ENCODE peak calls at places on chromosomes 6 and 20, in four cellular contexts. One of them, this sample, is unnamed.

GRCh38 chr20:39640147-39640546 is 678.0 kb downstream of the DHX35 start:
- DNase-seq in fibroblast of lung: no peak
- DNase-seq in PC-9: no peak
- DNase-seq in K562: no peak
- DNase-seq in this sample: no peak

GRCh38 chr6:28884423-28885148 is 39.2 kb downstream of the TRIM27 start:
- DNase-seq in PC-9: no peak
- DNase-seq in K562: no peak
- DNase-seq in fibroblast of lung: no peak
- DNase-seq in this sample: no peak

GRCh38 chr6:149065658-149066556 is 251.6 kb upstream of the TAB2 start:
- DNase-seq in fibroblast of lung: no peak
- DNase-seq in PC-9: no peak
- DNase-seq in K562: no peak
- DNase-seq in this sample: peak; percentile 53

GRCh38 chr6:41824571-41825569 is 37.4 kb downstream of the TOMM6 start:
- DNase-seq in K562: no peak
- DNase-seq in fibroblast of lung: peak; percentile 61
- DNase-seq in PC-9: peak; percentile 88
- DNase-seq in this sample: no peak

GRCh38 chr6:138757131-138757530 is 16.4 kb upstream of the CCDC28A start:
- DNase-seq in fibroblast of lung: peak; percentile 12
- DNase-seq in K562: no peak
- DNase-seq in PC-9: no peak
- DNase-seq in this sample: no peak

GRCh38 chr6:45375449-45375848 is 2.3 kb downstream of the SUPT3H start:
- DNase-seq in fibroblast of lung: no peak
- DNase-seq in K562: no peak
- DNase-seq in PC-9: no peak
- DNase-seq in this sample: no peak

GRCh38 chr20:58700823-58701222 is 8.2 kb downstream of the NPEPL1 start:
- DNase-seq in K562: no peak
- DNase-seq in fibroblast of lung: no peak
- DNase-seq in PC-9: no peak
- DNase-seq in this sample: no peak

GRCh38 chr6:129490551-129491245 is 219.3 kb downstream of the ARHGAP18 start:
- DNase-seq in fibroblast of lung: peak; percentile 98
- DNase-seq in PC-9: peak; percentile 92
- DNase-seq in K562: peak; percentile 41
- DNase-seq in this sample: peak; percentile 69

GRCh38 chr6:15429146-15430110 is 183.6 kb downstream of the JARID2 start:
- DNase-seq in fibroblast of lung: peak; percentile 85
- DNase-seq in PC-9: no peak
- DNase-seq in K562: no peak
- DNase-seq in this sample: no peak

GRCh38 chr20:57613481-57613921 is 6.7 kb downstream of the ZBP1 start:
- DNase-seq in fibroblast of lung: no peak
- DNase-seq in PC-9: no peak
- DNase-seq in K562: no peak
- DNase-seq in this sample: no peak

GRCh38 chr20:8089668-8090067 is 42.4 kb upstream of the PLCB1 start:
- DNase-seq in PC-9: no peak
- DNase-seq in K562: no peak
- DNase-seq in fibroblast of lung: peak; percentile 43
- DNase-seq in this sample: no peak

GRCh38 chr20:17654649-17655285 is 27.3 kb downstream of the RRBP1 start:
- DNase-seq in fibroblast of lung: peak; percentile 38
- DNase-seq in PC-9: no peak
- DNase-seq in K562: peak; percentile 20
- DNase-seq in this sample: no peak

GRCh38 chr6:111552241-111552744 is 53.4 kb downstream of the TRAF3IP2 start:
- DNase-seq in fibroblast of lung: peak; percentile 98
- DNase-seq in K562: no peak
- DNase-seq in PC-9: peak; percentile 53
- DNase-seq in this sample: no peak

GRCh38 chr20:57547250-57547649 is 13.7 kb upstream of the PCK1 start:
- DNase-seq in fibroblast of lung: peak; percentile 25
- DNase-seq in K562: no peak
- DNase-seq in PC-9: peak; percentile 66
- DNase-seq in this sample: no peak

GRCh38 chr6:156190270-156190669 is 586.9 kb upstream of the ARID1B start:
- DNase-seq in K562: no peak
- DNase-seq in PC-9: no peak
- DNase-seq in fibroblast of lung: no peak
- DNase-seq in this sample: peak; percentile 28

GRCh38 chr6:15357832-15358231 is 112.0 kb downstream of the JARID2 start:
- DNase-seq in K562: no peak
- DNase-seq in PC-9: no peak
- DNase-seq in fibroblast of lung: no peak
- DNase-seq in this sample: no peak

GRCh38 chr20:1734269-1734858 is 76.8 kb upstream of the SIRPG start:
- DNase-seq in K562: no peak
- DNase-seq in PC-9: no peak
- DNase-seq in fibroblast of lung: peak; percentile 3
- DNase-seq in this sample: no peak

GRCh38 chr6:116485786-116486185 is 24.6 kb downstream of the CALHM6 start:
- DNase-seq in K562: no peak
- DNase-seq in PC-9: no peak
- DNase-seq in fibroblast of lung: no peak
- DNase-seq in this sample: no peak

GRCh38 chr6:166424431-166424830 is 41.7 kb upstream of the MPC1 start:
- DNase-seq in K562: no peak
- DNase-seq in PC-9: no peak
- DNase-seq in fibroblast of lung: no peak
- DNase-seq in this sample: no peak

GRCh38 chr20:53002786-53003185 is 30.6 kb downstream of the TSHZ2 start:
- DNase-seq in fibroblast of lung: peak; percentile 54
- DNase-seq in K562: no peak
- DNase-seq in PC-9: no peak
- DNase-seq in this sample: no peak

GRCh38 chr6:69138893-69139494 is 503.9 kb downstream of the ADGRB3 start:
- DNase-seq in fibroblast of lung: peak; percentile 36
- DNase-seq in PC-9: no peak
- DNase-seq in K562: no peak
- DNase-seq in this sample: no peak

GRCh38 chr6:21987501-21987957 is 309.3 kb downstream of the PRL start:
- DNase-seq in fibroblast of lung: peak; percentile 97
- DNase-seq in PC-9: peak; percentile 54
- DNase-seq in K562: peak; percentile 35
- DNase-seq in this sample: no peak

GRCh38 chr6:100217225-100217624 is 223.2 kb upstream of the MCHR2 start:
- DNase-seq in fibroblast of lung: peak; percentile 42
- DNase-seq in K562: no peak
- DNase-seq in PC-9: no peak
- DNase-seq in this sample: no peak

GRCh38 chr20:63216849-63217471 is 1.0 kb upstream of the YTHDF1 start:
- DNase-seq in PC-9: no peak
- DNase-seq in K562: no peak
- DNase-seq in fibroblast of lung: no peak
- DNase-seq in this sample: no peak

GRCh38 chr6:35955071-35955470 is 34.2 kb upstream of the SRPK1 start:
- DNase-seq in fibroblast of lung: peak; percentile 39
- DNase-seq in PC-9: no peak
- DNase-seq in K562: no peak
- DNase-seq in this sample: no peak

GRCh38 chr20:25214824-25215223 is 19.3 kb downstream of the ENTPD6 start:
- DNase-seq in fibroblast of lung: no peak
- DNase-seq in PC-9: no peak
- DNase-seq in K562: no peak
- DNase-seq in this sample: no peak

GRCh38 chr20:62707981-62708521 is 585 bp upstream of the NTSR1 start:
- DNase-seq in PC-9: no peak
- DNase-seq in fibroblast of lung: no peak
- DNase-seq in K562: peak; percentile 43
- DNase-seq in this sample: peak; percentile 53

GRCh38 chr6:42007286-42007685 is 43.0 kb upstream of the TAF8 start:
- DNase-seq in K562: no peak
- DNase-seq in fibroblast of lung: no peak
- DNase-seq in PC-9: no peak
- DNase-seq in this sample: no peak

GRCh38 chr6:90286884-90287488 is 9.7 kb downstream of the BACH2 start:
- DNase-seq in PC-9: peak; percentile 37
- DNase-seq in K562: peak; percentile 74
- DNase-seq in fibroblast of lung: peak; percentile 19
- DNase-seq in this sample: peak; percentile 86

GRCh38 chr20:64225828-64226598 is 29.5 kb upstream of the PCMTD2 start:
- DNase-seq in K562: no peak
- DNase-seq in PC-9: no peak
- DNase-seq in fibroblast of lung: no peak
- DNase-seq in this sample: no peak
- H4K20me1 ChIP-seq in K562: peaks cover 3% of the 10 kb centered on the region
- H4K20me1 ChIP-seq in PC-9: no peaks in the 10 kb centered on the region
- H4K20me1 ChIP-seq in fibroblast of lung: no peaks in the 10 kb centered on the region
- H4K20me1 ChIP-seq in this sample: no peaks in the 10 kb centered on the region

GRCh38 chr6:47242483-47243386 is 67.0 kb downstream of the TNFRSF21 start:
- DNase-seq in K562: peak; percentile 85
- DNase-seq in PC-9: peak; percentile 85
- DNase-seq in fibroblast of lung: peak; percentile 95
- DNase-seq in this sample: peak; percentile 85

GRCh38 chr6:47245745-47246371 is 63.8 kb downstream of the TNFRSF21 start:
- DNase-seq in fibroblast of lung: no peak
- DNase-seq in K562: no peak
- DNase-seq in PC-9: no peak
- DNase-seq in this sample: no peak

GRCh38 chr6:47238456-47238995 is 71.2 kb downstream of the TNFRSF21 start:
- DNase-seq in fibroblast of lung: peak; percentile 81
- DNase-seq in K562: no peak
- DNase-seq in PC-9: no peak
- DNase-seq in this sample: no peak

GRCh38 chr6:47240277-47240890 is 69.3 kb downstream of the TNFRSF21 start:
- DNase-seq in fibroblast of lung: no peak
- DNase-seq in PC-9: no peak
- DNase-seq in K562: no peak
- DNase-seq in this sample: no peak

DNA sequence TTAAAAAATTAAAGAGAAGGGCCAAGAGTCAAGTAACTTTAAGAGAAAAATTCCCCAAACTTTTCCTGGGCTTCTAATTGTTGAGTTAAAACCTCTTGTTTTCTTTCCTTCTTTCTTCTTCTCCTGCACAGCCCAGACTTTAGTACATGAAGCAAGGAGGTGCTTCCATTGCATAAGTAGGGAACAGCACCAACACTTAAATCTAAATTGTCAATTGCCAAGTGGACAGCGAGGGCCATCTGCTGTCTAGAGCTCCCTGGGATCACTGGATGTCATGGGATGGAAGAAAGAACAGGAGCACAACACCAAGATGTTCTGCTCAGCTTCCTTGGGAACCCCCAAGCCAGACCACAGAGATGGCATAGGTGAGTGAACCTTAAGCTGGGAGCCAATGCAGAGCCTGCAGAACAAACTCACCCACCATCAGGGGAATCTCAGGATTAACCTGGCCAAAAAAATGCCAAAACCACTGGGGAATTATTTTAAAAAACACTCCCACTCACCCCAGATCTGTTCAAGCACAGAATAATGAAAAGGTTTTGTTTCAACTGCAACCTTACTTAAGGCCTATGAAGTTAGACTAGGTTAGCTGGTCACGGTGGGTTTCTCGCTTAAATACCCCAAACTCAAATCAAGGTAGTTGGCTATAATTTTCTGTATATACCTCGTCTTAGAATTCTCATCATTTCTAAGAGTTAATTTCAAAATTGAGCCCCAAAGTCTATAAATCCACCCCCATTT is 67.8 kb downstream of the TNFRSF21 start:
- DNase-seq in fibroblast of lung: no peak
- DNase-seq in PC-9: no peak
- DNase-seq in K562: no peak
- DNase-seq in this sample: no peak
- H2AFZ ChIP-seq in fibroblast of lung: no peak overlapping the region
- H2AFZ ChIP-seq in PC-9: no peak overlapping the region
- H2AFZ ChIP-seq in K562: peak overlapping the region; percentile 71
- H2AFZ ChIP-seq in this sample: no peak overlapping the region

GRCh38 chr20:34530342-34530741 is 14.1 kb downstream of the DYNLRB1 start:
- DNase-seq in fibroblast of lung: no peak
- DNase-seq in K562: no peak
- DNase-seq in PC-9: no peak
- DNase-seq in this sample: no peak
- H4K20me1 ChIP-seq in fibroblast of lung: no peaks in the 10 kb centered on the region
- H4K20me1 ChIP-seq in K562: peaks cover 10% of the 10 kb centered on the region
- H4K20me1 ChIP-seq in PC-9: no peaks in the 10 kb centered on the region
- H4K20me1 ChIP-seq in this sample: no peaks in the 10 kb centered on the region

GRCh38 chr6:106156413-106156812 is 70.3 kb downstream of the PRDM1 start:
- DNase-seq in K562: no peak
- DNase-seq in fibroblast of lung: no peak
- DNase-seq in PC-9: no peak
- DNase-seq in this sample: no peak

GRCh38 chr6:106160189-106160588 is 74.1 kb downstream of the PRDM1 start:
- DNase-seq in K562: no peak
- DNase-seq in PC-9: no peak
- DNase-seq in fibroblast of lung: peak; percentile 69
- DNase-seq in this sample: no peak

GRCh38 chr6:106156863-106157262 is 70.7 kb downstream of the PRDM1 start:
- DNase-seq in PC-9: no peak
- DNase-seq in K562: no peak
- DNase-seq in fibroblast of lung: no peak
- DNase-seq in this sample: no peak

GRCh38 chr6:106159531-106159940 is 73.4 kb downstream of the PRDM1 start:
- DNase-seq in fibroblast of lung: peak; percentile 98
- DNase-seq in PC-9: peak; percentile 72
- DNase-seq in K562: no peak
- DNase-seq in this sample: no peak

DNA sequence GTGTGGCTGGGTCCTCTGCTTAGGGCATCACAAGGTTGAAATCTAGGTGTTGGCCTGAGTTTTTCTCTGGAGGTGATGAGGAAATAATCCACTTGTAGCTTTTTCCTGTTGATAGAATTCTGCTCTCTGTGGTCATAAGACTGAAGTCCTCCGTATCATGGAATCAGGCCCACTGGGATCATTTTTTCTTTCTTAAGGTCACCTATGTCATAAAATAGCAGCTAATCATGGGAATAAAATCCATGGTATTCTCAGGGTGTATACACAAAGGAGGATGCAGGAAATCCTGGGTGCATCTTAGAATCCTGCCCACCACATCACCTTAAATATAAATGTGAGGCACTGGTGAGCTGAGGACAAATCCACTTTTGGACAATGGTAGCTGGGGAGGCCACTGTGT is 72.7 kb downstream of the PRDM1 start:
- DNase-seq in PC-9: no peak
- DNase-seq in K562: no peak
- DNase-seq in fibroblast of lung: peak; percentile 81
- DNase-seq in this sample: no peak
- H2AFZ ChIP-seq in PC-9: no peak overlapping the region
- H2AFZ ChIP-seq in K562: no peak overlapping the region
- H2AFZ ChIP-seq in fibroblast of lung: no peak overlapping the region
- H2AFZ ChIP-seq in this sample: no peak overlapping the region

GRCh38 chr6:136067731-136068341 is 182.3 kb downstream of the MTFR2 start:
- DNase-seq in K562: no peak
- DNase-seq in PC-9: peak; percentile 95
- DNase-seq in fibroblast of lung: peak; percentile 82
- DNase-seq in this sample: no peak
- H4K20me1 ChIP-seq in K562: no peaks in the 10 kb centered on the region
- H4K20me1 ChIP-seq in PC-9: no peaks in the 10 kb centered on the region
- H4K20me1 ChIP-seq in fibroblast of lung: no peaks in the 10 kb centered on the region
- H4K20me1 ChIP-seq in this sample: no peaks in the 10 kb centered on the region

This sample was measured in Karpas-422.